ENCODE peak calls at places on chromosomes 3 and 15, in four cellular contexts. A is EH; X is activated CD4-positive, alpha-beta memory T cell treated with anti-CD3 and anti-CD28 coated beads, Interleukin-2, amount 10 ng/mL, durations not matched to agents 7 days and 5 days; D is activated CD4-positive, alpha-beta T cell treated with anti-CD3 and anti-CD28 coated beads for 48 hours. P is an unnamed sample.
A peak's percentile ranks its signal among the peaks of the same experiment; 100 is the strongest.

GRCh38 chr15:37789881-37790280 is 144.6 kb upstream of the TMCO5A start:
- DNase-seq in A (peak; percentile 77), X (no peak), D (no peak), P (no peak)

GRCh38 chr15:98684441-98684840 is 36.1 kb downstream of the IGF1R start:
- DNase-seq in A (peak; percentile 89), X (no peak), D (no peak), P (no peak)

GRCh38 chr3:24683511-24684384 is 189.1 kb upstream of the THRB start:
- DNase-seq in A (peak; percentile 65), X (no peak), D (no peak), P (no peak)

GRCh38 chr3:161957467-161957866 is 460.9 kb downstream of the OTOL1 start:
- DNase-seq in A (peak; percentile 79), X (no peak), D (no peak), P (no peak)

GRCh38 chr15:26561994-26562730 is 210.7 kb downstream of the GABRB3 start:
- DNase-seq in A (no peak), X (no peak), D (no peak), P (no peak)

GRCh38 chr3:172137287-172138030 is 98.1 kb downstream of the FNDC3B start:
- DNase-seq in A (no peak), X (no peak), D (no peak), P (no peak)

GRCh38 chr3:49668414-49668797 is 5.7 kb upstream of the APEH start:
- DNase-seq in A (peak; percentile 30), X (no peak), D (no peak), P (no peak)

GRCh38 chr15:48624700-48625099 is 20.8 kb downstream of the FBN1 start:
- DNase-seq in A (no peak), X (no peak), D (no peak), P (no peak)

GRCh38 chr3:115092220-115092791 is 54.8 kb downstream of the ZBTB20 start:
- DNase-seq in A (peak; percentile 74), X (peak; percentile 61), D (peak; percentile 58), P (peak; percentile 60)

GRCh38 chr15:72968531-72968922 is 83.7 kb upstream of the NEO1 start:
- DNase-seq in A (peak; percentile 3), X (no peak), D (no peak), P (no peak)

GRCh38 chr3:31092748-31093607 is 198.5 kb upstream of the GADL1 start:
- DNase-seq in A (peak; percentile 85), X (no peak), D (no peak), P (no peak)

GRCh38 chr3:66106788-66107187 is 68.1 kb upstream of the MAGI1 start:
- DNase-seq in A (no peak), X (no peak), D (no peak), P (no peak)

GRCh38 chr15:89197503-89197971 is 23.8 kb downstream of the RLBP1 start:
- DNase-seq in A (peak; percentile 7), X (no peak), D (peak; percentile 41), P (no peak)

GRCh38 chr3:9994086-9994844 is 7.6 kb upstream of the EMC3 start:
- DNase-seq in A (peak; percentile 34), X (no peak), D (no peak), P (no peak)

GRCh38 chr15:93378547-93378946 is 289.5 kb upstream of the RGMA start:
- DNase-seq in A (no peak), X (no peak), D (no peak), P (no peak)

GRCh38 chr3:23587513-23587912 is 218.2 kb upstream of the UBE2E1 start:
- DNase-seq in A (no peak), X (no peak), D (no peak), P (no peak)

GRCh38 chr3:156230291-156230900 is 110.0 kb downstream of the KCNAB1 start:
- DNase-seq in A (no peak), X (no peak), D (no peak), P (no peak)

GRCh38 chr3:31105438-31106077 is 211.1 kb upstream of the GADL1 start:
- DNase-seq in A (peak; percentile 96), X (peak; percentile 52), D (peak; percentile 37), P (peak; percentile 30)

P was measured in DND-41.